ENCODE peak calls at places on chromosome 2, in ten cellular contexts. W is sigmoid colon, F is progenitor cell of endocrine pancreas, D is heart left ventricle, R is AG04450, Y is endothelial cell, O is testis, U is A673, G is fibroblast of the aortic adventitia, K is HFFc6. Z is an unnamed sample.

GRCh38 chr2:109129356-109129920 is 433 bp downstream of the SH3RF3 start:
- DNase-seq in Y (peak), W (no peak), R (no peak), F (no peak), U (no peak), G (peak), O (peak), D (peak), K (no peak), Z (no peak)

GRCh38 chr2:10009811-10010781 is 33.3 kb upstream of the KLF11 start:
- DNase-seq in W (peak), O (peak), G (peak), R (peak), F (no peak), Y (no peak), U (no peak), D (peak), K (no peak), Z (no peak)

GRCh38 chr2:238097201-238097987 is 2.7 kb upstream of the ESPNL start:
- DNase-seq in R (no peak), F (no peak), U (no peak), W (no peak), O (peak), K (no peak), G (no peak), D (no peak), Y (no peak), Z (peak)

GRCh38 chr2:10362096-10362897 is 59.6 kb downstream of the HPCAL1 start:
- DNase-seq in Y (no peak), O (no peak), F (no peak), G (no peak), K (no peak), R (no peak), D (no peak), W (no peak), U (no peak), Z (no peak)

GRCh38 chr2:175815537-175815936 is 186.5 kb downstream of the LNPK start:
- DNase-seq in D (no peak), W (no peak), R (no peak), K (peak), U (no peak), G (peak), Y (no peak), F (no peak), O (no peak), Z (no peak)

GRCh38 chr2:233819884-233820765 is 34.2 kb downstream of the HJURP start:
- DNase-seq in R (no peak), W (peak), U (no peak), K (no peak), Y (no peak), G (no peak), D (no peak), O (no peak), F (no peak), Z (no peak)

GRCh38 chr2:150630587-150631235 is 143.2 kb upstream of the RND3 start:
- DNase-seq in K (peak), G (peak), U (peak), W (no peak), D (no peak), R (no peak), Y (no peak), O (no peak), F (no peak), Z (no peak)

GRCh38 chr2:170643346-170643745 is 71.8 kb upstream of the SP5 start:
- DNase-seq in G (no peak), W (no peak), O (no peak), K (no peak), R (no peak), F (no peak), Y (no peak), D (no peak), U (no peak), Z (no peak)

GRCh38 chr2:177015526-177015925 is 197.1 kb upstream of the HNRNPA3 start:
- DNase-seq in F (no peak), O (no peak), W (no peak), K (no peak), G (no peak), U (no peak), Y (no peak), D (no peak), R (no peak), Z (no peak)

GRCh38 chr2:120709608-120710041 is 26.0 kb upstream of the GLI2 start:
- DNase-seq in O (peak), K (no peak), R (no peak), F (no peak), Y (no peak), D (no peak), U (no peak), G (peak), W (no peak), Z (no peak)

GRCh38 chr2:673615-674318 is 3.4 kb downstream of the TMEM18 start:
- DNase-seq in Y (no peak), G (peak), R (no peak), D (no peak), K (peak), O (no peak), F (no peak), U (no peak), W (no peak), Z (no peak)

GRCh38 chr2:69238449-69239031 is 148.5 kb downstream of the GFPT1 start:
- DNase-seq in K (peak), D (no peak), U (no peak), W (no peak), Y (no peak), G (peak), R (peak), F (no peak), O (no peak), Z (no peak)

GRCh38 chr2:20428717-20429490 is 18.0 kb upstream of the RHOB start:
- DNase-seq in D (peak), W (no peak), Y (no peak), G (no peak), R (no peak), F (no peak), U (no peak), K (no peak), O (no peak), Z (no peak)

GRCh38 chr2:222797308-222797707 is 63.5 kb upstream of the ACSL3 start:
- DNase-seq in D (no peak), U (peak), G (peak), K (peak), R (no peak), Y (no peak), F (no peak), O (no peak), W (no peak), Z (no peak)

GRCh38 chr2:235812185-235812670 is 318.4 kb downstream of the AGAP1 start:
- DNase-seq in O (no peak), U (no peak), D (no peak), F (no peak), R (no peak), K (no peak), G (no peak), W (no peak), Y (no peak), Z (no peak)

GRCh38 chr2:188622898-188623297 is 331.2 kb downstream of the GULP1 start:
- DNase-seq in R (no peak), Y (no peak), F (no peak), O (no peak), U (no peak), W (no peak), G (peak), K (no peak), D (no peak), Z (no peak)

GRCh38 chr2:33405180-33406105 is 71.0 kb upstream of the RASGRP3 start:
- DNase-seq in U (no peak), F (no peak), Y (no peak), K (no peak), D (no peak), R (no peak), O (no peak), W (no peak), G (no peak), Z (no peak)

GRCh38 chr2:135960598-135961551 is 24.6 kb downstream of the DARS1 start:
- DNase-seq in O (no peak), W (no peak), Y (peak), U (peak), G (no peak), K (no peak), F (no peak), D (no peak), R (peak), Z (no peak)

GRCh38 chr2:199230091-199230490 is 227.6 kb downstream of the SATB2 start:
- DNase-seq in K (no peak), W (no peak), D (no peak), U (no peak), G (peak), R (no peak), O (no peak), F (no peak), Y (no peak), Z (no peak)

GRCh38 chr2:112108238-112108832 is 29.9 kb upstream of the FBLN7 start:
- DNase-seq in K (no peak), F (no peak), Y (no peak), O (no peak), G (peak), R (no peak), D (no peak), W (no peak), U (no peak), Z (no peak)

GRCh38 chr2:27497288-27497627 is 619 bp downstream of the GCKR start:
- DNase-seq in O (no peak), W (no peak), G (no peak), D (no peak), K (no peak), R (no peak), F (no peak), U (no peak), Y (no peak), Z (no peak)
- TF ChIP-seq CTCF in O (no peak), W (no peak), G (no peak), D (no peak), K (no peak), R (no peak), F (no peak), U (no peak), Y (no peak), Z (no peak)

GRCh38 chr2:86240251-86240650 is 41.0 kb downstream of the MRPL35 start:
- DNase-seq in G (no peak), R (no peak), W (no peak), F (no peak), U (no peak), K (no peak), Y (no peak), D (no peak), O (no peak), Z (no peak)

GRCh38 chr2:86239745-86240144 is 40.5 kb downstream of the MRPL35 start:
- DNase-seq in F (no peak), Y (no peak), U (no peak), O (no peak), R (no peak), W (no peak), G (no peak), K (no peak), D (no peak), Z (no peak)

GRCh38 chr2:86243272-86243671 is 44.0 kb downstream of the MRPL35 start:
- DNase-seq in F (no peak), G (no peak), R (no peak), O (no peak), Y (no peak), D (no peak), W (peak), K (no peak), U (no peak), Z (no peak)

GRCh38 chr2:86241611-86242010 is 42.4 kb downstream of the MRPL35 start:
- DNase-seq in R (no peak), F (no peak), Y (no peak), G (no peak), D (no peak), K (no peak), O (no peak), U (no peak), W (peak), Z (no peak)

DNA sequence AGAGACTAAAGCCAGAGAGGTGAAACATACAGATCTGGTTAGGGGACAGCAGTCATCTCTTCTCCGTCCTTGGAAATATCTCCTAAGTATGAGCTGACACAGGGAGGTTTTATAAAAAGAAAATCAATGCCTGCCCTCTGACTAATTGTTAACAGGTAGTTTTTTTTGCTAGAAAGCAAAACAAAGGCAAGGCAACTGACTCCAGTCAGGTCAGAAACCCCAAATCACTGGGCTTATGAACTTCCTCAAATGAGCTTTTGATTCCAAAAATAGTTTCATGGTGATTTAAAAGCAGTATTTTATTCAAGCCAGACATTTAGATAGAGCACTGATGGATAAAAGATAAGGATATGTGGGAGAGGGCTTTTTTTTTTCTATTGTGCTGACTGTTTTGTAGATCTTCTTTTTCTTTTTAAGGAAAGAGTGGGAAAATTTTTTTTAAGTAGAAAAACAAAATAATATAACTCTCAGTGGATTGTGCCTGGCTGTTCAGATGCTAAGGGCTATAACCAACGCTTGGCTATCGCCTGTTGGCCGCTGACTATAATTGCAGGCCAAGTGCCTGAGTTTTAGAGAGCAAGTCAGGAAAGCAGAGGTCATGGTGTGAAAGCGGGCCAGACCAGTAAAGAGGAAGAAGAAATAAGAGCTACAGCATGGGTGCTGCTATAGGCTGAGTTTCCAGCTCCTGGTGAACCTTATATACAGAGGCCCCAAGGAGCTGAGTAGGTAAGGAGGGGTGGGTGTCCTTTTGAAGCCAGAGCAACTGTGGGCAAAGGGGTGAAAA is 44.9 kb downstream of the MRPL35 start:
- DNase-seq in D (no peak), O (no peak), G (no peak), K (no peak), W (peak), R (no peak), Y (no peak), F (no peak), U (no peak), Z (peak)
- TF ChIP-seq CTCF in D (no peak), O (no peak), G (no peak), K (no peak), W (no peak), R (no peak), Y (no peak), F (peak), U (no peak), Z (no peak)

GRCh38 chr2:72713857-72714256 is 112.0 kb downstream of the EXOC6B start:
- DNase-seq in G (no peak), F (no peak), W (no peak), Y (no peak), R (no peak), U (peak), D (no peak), K (no peak), O (no peak), Z (no peak)
- TF ChIP-seq CTCF in G (no peak), F (peak), W (no peak), Y (no peak), R (peak), U (peak), D (no peak), K (peak), O (no peak), Z (no peak)

DNA sequence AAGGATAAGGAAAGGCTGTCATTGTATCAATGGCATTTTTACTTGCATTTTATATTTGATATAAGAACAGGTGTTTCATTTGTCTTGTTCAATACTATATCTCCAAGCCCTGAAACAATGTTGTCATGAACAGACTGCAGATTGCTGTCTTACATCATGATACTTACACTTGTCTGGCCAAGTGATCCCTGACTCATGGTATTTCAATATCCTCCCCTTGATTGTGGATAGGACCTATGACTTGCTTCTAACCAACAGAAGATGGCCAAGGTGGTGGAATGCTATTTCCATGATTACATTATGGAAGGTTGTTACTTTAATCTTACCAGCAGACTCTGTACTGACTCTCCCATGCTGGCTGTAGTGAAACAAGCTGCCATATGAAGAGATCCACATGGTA is 471.1 kb downstream of the CCDC85A start:
- DNase-seq in R (no peak), G (peak), D (no peak), K (no peak), U (no peak), Y (no peak), W (no peak), F (no peak), O (no peak), Z (no peak)
- TF ChIP-seq CTCF in R (no peak), G (no peak), D (no peak), K (no peak), U (no peak), Y (no peak), W (no peak), F (no peak), O (no peak), Z (no peak)

DNA sequence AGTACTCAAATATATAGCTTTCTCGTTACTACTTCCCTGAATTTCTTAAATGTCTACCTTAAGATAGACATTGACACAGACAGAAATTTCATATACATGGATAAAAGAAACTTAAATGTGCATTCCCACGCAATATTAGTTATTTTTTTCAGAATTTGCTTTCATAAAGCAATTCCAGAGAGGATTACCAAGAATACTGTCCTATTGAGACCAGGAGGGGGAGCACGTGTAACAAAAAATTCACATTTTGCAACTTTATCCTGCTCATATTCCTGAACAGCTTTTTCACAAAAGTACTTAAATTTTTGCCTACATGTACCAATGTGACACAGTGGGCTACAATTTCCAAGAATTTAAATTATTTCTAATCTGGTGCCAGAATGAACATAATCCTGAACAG is 30.7 kb upstream of the ERCC3 start:
- DNase-seq in U (peak), W (no peak), D (no peak), K (peak), Y (no peak), O (no peak), F (no peak), R (peak), G (peak), Z (no peak)
- TF ChIP-seq CTCF in U (peak), W (peak), D (peak), K (peak), Y (peak), O (peak), F (peak), R (peak), G (peak), Z (peak)